ENCODE peak calls at places on chromosomes 12 and 14, in nine cellular contexts. One of them, this sample, is unnamed.

GRCh38 chr12:6201199-6201608 is 1.0 kb downstream of the CD9 start:
- DNase-seq in activated gamma-delta T cell treated with Interleukin-2 at 50 U/mL for 16 hours: no peak
- DNase-seq in stimulated activated naive CD8-positive, alpha-beta T cell treated with anti-CD3 and anti-CD28 coated beads, Interleukin-15, amount 100 ng/mL, for 72 hours: peak; percentile 17
- DNase-seq in retina: no peak
- DNase-seq in H4: no peak
- DNase-seq in nephron progenitor cell: no peak
- DNase-seq in EH: no peak
- DNase-seq in A549: peak; percentile 67
- DNase-seq in T follicular helper cell: no peak
- DNase-seq in this sample: peak; percentile 74

GRCh38 chr12:2791086-2791485 is 3.7 kb upstream of the FKBP4 start:
- DNase-seq in retina: no peak
- DNase-seq in stimulated activated naive CD8-positive, alpha-beta T cell treated with anti-CD3 and anti-CD28 coated beads, Interleukin-15, amount 100 ng/mL, for 72 hours: no peak
- DNase-seq in activated gamma-delta T cell treated with Interleukin-2 at 50 U/mL for 16 hours: no peak
- DNase-seq in T follicular helper cell: no peak
- DNase-seq in H4: no peak
- DNase-seq in EH: no peak
- DNase-seq in A549: no peak
- DNase-seq in nephron progenitor cell: peak; percentile 53
- DNase-seq in this sample: no peak

GRCh38 chr14:96265387-96265786 is 9.4 kb downstream of the BDKRB1 start:
- DNase-seq in EH: no peak
- DNase-seq in activated gamma-delta T cell treated with Interleukin-2 at 50 U/mL for 16 hours: no peak
- DNase-seq in T follicular helper cell: no peak
- DNase-seq in stimulated activated naive CD8-positive, alpha-beta T cell treated with anti-CD3 and anti-CD28 coated beads, Interleukin-15, amount 100 ng/mL, for 72 hours: no peak
- DNase-seq in A549: no peak
- DNase-seq in nephron progenitor cell: no peak
- DNase-seq in H4: no peak
- DNase-seq in retina: no peak
- DNase-seq in this sample: no peak

GRCh38 chr12:60863421-60863820 is 1267.6 kb downstream of the SLC16A7 start:
- DNase-seq in H4: no peak
- DNase-seq in stimulated activated naive CD8-positive, alpha-beta T cell treated with anti-CD3 and anti-CD28 coated beads, Interleukin-15, amount 100 ng/mL, for 72 hours: no peak
- DNase-seq in nephron progenitor cell: no peak
- DNase-seq in A549: no peak
- DNase-seq in T follicular helper cell: no peak
- DNase-seq in retina: no peak
- DNase-seq in EH: no peak
- DNase-seq in activated gamma-delta T cell treated with Interleukin-2 at 50 U/mL for 16 hours: no peak
- DNase-seq in this sample: no peak

GRCh38 chr12:117671734-117672133 is 297.1 kb downstream of the KSR2 start:
- DNase-seq in nephron progenitor cell: peak; percentile 72
- DNase-seq in activated gamma-delta T cell treated with Interleukin-2 at 50 U/mL for 16 hours: no peak
- DNase-seq in stimulated activated naive CD8-positive, alpha-beta T cell treated with anti-CD3 and anti-CD28 coated beads, Interleukin-15, amount 100 ng/mL, for 72 hours: no peak
- DNase-seq in EH: peak; percentile 36
- DNase-seq in T follicular helper cell: no peak
- DNase-seq in retina: no peak
- DNase-seq in H4: no peak
- DNase-seq in A549: peak; percentile 73
- DNase-seq in this sample: peak; percentile 27

GRCh38 chr12:11902525-11902875 is 168.2 kb upstream of the BCL2L14 start:
- DNase-seq in nephron progenitor cell: no peak
- DNase-seq in T follicular helper cell: no peak
- DNase-seq in activated gamma-delta T cell treated with Interleukin-2 at 50 U/mL for 16 hours: no peak
- DNase-seq in A549: no peak
- DNase-seq in stimulated activated naive CD8-positive, alpha-beta T cell treated with anti-CD3 and anti-CD28 coated beads, Interleukin-15, amount 100 ng/mL, for 72 hours: no peak
- DNase-seq in EH: no peak
- DNase-seq in retina: no peak
- DNase-seq in H4: no peak
- DNase-seq in this sample: no peak

GRCh38 chr14:21063479-21063878 is 5.9 kb downstream of the RNASE8 start:
- DNase-seq in stimulated activated naive CD8-positive, alpha-beta T cell treated with anti-CD3 and anti-CD28 coated beads, Interleukin-15, amount 100 ng/mL, for 72 hours: no peak
- DNase-seq in T follicular helper cell: no peak
- DNase-seq in retina: no peak
- DNase-seq in EH: peak; percentile 91
- DNase-seq in H4: peak; percentile 39
- DNase-seq in activated gamma-delta T cell treated with Interleukin-2 at 50 U/mL for 16 hours: no peak
- DNase-seq in A549: no peak
- DNase-seq in nephron progenitor cell: no peak
- DNase-seq in this sample: no peak

GRCh38 chr12:13173012-13173441 is 23.5 kb upstream of the EMP1 start:
- DNase-seq in T follicular helper cell: no peak
- DNase-seq in A549: no peak
- DNase-seq in nephron progenitor cell: no peak
- DNase-seq in retina: no peak
- DNase-seq in H4: no peak
- DNase-seq in EH: peak; percentile 83
- DNase-seq in stimulated activated naive CD8-positive, alpha-beta T cell treated with anti-CD3 and anti-CD28 coated beads, Interleukin-15, amount 100 ng/mL, for 72 hours: no peak
- DNase-seq in activated gamma-delta T cell treated with Interleukin-2 at 50 U/mL for 16 hours: no peak
- DNase-seq in this sample: no peak

GRCh38 chr14:89139404-89140247 is 277.4 kb downstream of the FOXN3 start:
- DNase-seq in A549: no peak
- DNase-seq in activated gamma-delta T cell treated with Interleukin-2 at 50 U/mL for 16 hours: no peak
- DNase-seq in H4: no peak
- DNase-seq in stimulated activated naive CD8-positive, alpha-beta T cell treated with anti-CD3 and anti-CD28 coated beads, Interleukin-15, amount 100 ng/mL, for 72 hours: no peak
- DNase-seq in T follicular helper cell: no peak
- DNase-seq in EH: no peak
- DNase-seq in retina: no peak
- DNase-seq in nephron progenitor cell: no peak
- DNase-seq in this sample: no peak

GRCh38 chr14:95547626-95548327 is 12.9 kb downstream of the GLRX5 start:
- DNase-seq in retina: no peak
- DNase-seq in A549: no peak
- DNase-seq in nephron progenitor cell: no peak
- DNase-seq in stimulated activated naive CD8-positive, alpha-beta T cell treated with anti-CD3 and anti-CD28 coated beads, Interleukin-15, amount 100 ng/mL, for 72 hours: no peak
- DNase-seq in activated gamma-delta T cell treated with Interleukin-2 at 50 U/mL for 16 hours: no peak
- DNase-seq in H4: no peak
- DNase-seq in EH: peak; percentile 75
- DNase-seq in T follicular helper cell: no peak
- DNase-seq in this sample: no peak

GRCh38 chr14:55889124-55889523 is 229.1 kb upstream of the PELI2 start:
- DNase-seq in retina: no peak
- DNase-seq in nephron progenitor cell: no peak
- DNase-seq in stimulated activated naive CD8-positive, alpha-beta T cell treated with anti-CD3 and anti-CD28 coated beads, Interleukin-15, amount 100 ng/mL, for 72 hours: no peak
- DNase-seq in T follicular helper cell: no peak
- DNase-seq in EH: no peak
- DNase-seq in H4: no peak
- DNase-seq in A549: peak; percentile 72
- DNase-seq in activated gamma-delta T cell treated with Interleukin-2 at 50 U/mL for 16 hours: no peak
- DNase-seq in this sample: peak; percentile 91

GRCh38 chr12:49912846-49913245 is 9.1 kb upstream of the FAIM2 start:
- DNase-seq in T follicular helper cell: no peak
- DNase-seq in stimulated activated naive CD8-positive, alpha-beta T cell treated with anti-CD3 and anti-CD28 coated beads, Interleukin-15, amount 100 ng/mL, for 72 hours: no peak
- DNase-seq in A549: no peak
- DNase-seq in retina: no peak
- DNase-seq in activated gamma-delta T cell treated with Interleukin-2 at 50 U/mL for 16 hours: no peak
- DNase-seq in nephron progenitor cell: no peak
- DNase-seq in H4: no peak
- DNase-seq in EH: no peak
- DNase-seq in this sample: no peak

GRCh38 chr12:125015680-125016310 is 22.4 kb downstream of the BRI3BP start:
- DNase-seq in nephron progenitor cell: no peak
- DNase-seq in EH: no peak
- DNase-seq in T follicular helper cell: no peak
- DNase-seq in retina: no peak
- DNase-seq in A549: no peak
- DNase-seq in H4: no peak
- DNase-seq in activated gamma-delta T cell treated with Interleukin-2 at 50 U/mL for 16 hours: no peak
- DNase-seq in stimulated activated naive CD8-positive, alpha-beta T cell treated with anti-CD3 and anti-CD28 coated beads, Interleukin-15, amount 100 ng/mL, for 72 hours: no peak
- DNase-seq in this sample: no peak

GRCh38 chr12:11863478-11863906 is 207.2 kb upstream of the BCL2L14 start:
- DNase-seq in retina: no peak
- DNase-seq in A549: no peak
- DNase-seq in EH: no peak
- DNase-seq in activated gamma-delta T cell treated with Interleukin-2 at 50 U/mL for 16 hours: no peak
- DNase-seq in nephron progenitor cell: no peak
- DNase-seq in H4: no peak
- DNase-seq in T follicular helper cell: no peak
- DNase-seq in stimulated activated naive CD8-positive, alpha-beta T cell treated with anti-CD3 and anti-CD28 coated beads, Interleukin-15, amount 100 ng/mL, for 72 hours: no peak
- DNase-seq in this sample: no peak

GRCh38 chr12:89880695-89881350 is 172.2 kb upstream of the ATP2B1 start:
- DNase-seq in A549: no peak
- DNase-seq in stimulated activated naive CD8-positive, alpha-beta T cell treated with anti-CD3 and anti-CD28 coated beads, Interleukin-15, amount 100 ng/mL, for 72 hours: peak; percentile 74
- DNase-seq in EH: no peak
- DNase-seq in activated gamma-delta T cell treated with Interleukin-2 at 50 U/mL for 16 hours: peak; percentile 54
- DNase-seq in nephron progenitor cell: no peak
- DNase-seq in T follicular helper cell: peak; percentile 23
- DNase-seq in retina: no peak
- DNase-seq in H4: peak; percentile 42
- DNase-seq in this sample: no peak

GRCh38 chr12:538731-539539 is 79.2 kb downstream of the B4GALNT3 start:
- DNase-seq in EH: peak; percentile 72
- DNase-seq in retina: no peak
- DNase-seq in activated gamma-delta T cell treated with Interleukin-2 at 50 U/mL for 16 hours: peak; percentile 54
- DNase-seq in stimulated activated naive CD8-positive, alpha-beta T cell treated with anti-CD3 and anti-CD28 coated beads, Interleukin-15, amount 100 ng/mL, for 72 hours: no peak
- DNase-seq in H4: peak; percentile 94
- DNase-seq in T follicular helper cell: peak; percentile 41
- DNase-seq in A549: peak; percentile 55
- DNase-seq in nephron progenitor cell: no peak
- DNase-seq in this sample: peak; percentile 35

GRCh38 chr12:60666895-60667294 is 1071.1 kb downstream of the SLC16A7 start:
- DNase-seq in activated gamma-delta T cell treated with Interleukin-2 at 50 U/mL for 16 hours: no peak
- DNase-seq in retina: no peak
- DNase-seq in stimulated activated naive CD8-positive, alpha-beta T cell treated with anti-CD3 and anti-CD28 coated beads, Interleukin-15, amount 100 ng/mL, for 72 hours: no peak
- DNase-seq in T follicular helper cell: no peak
- DNase-seq in nephron progenitor cell: no peak
- DNase-seq in A549: no peak
- DNase-seq in EH: no peak
- DNase-seq in H4: no peak
- DNase-seq in this sample: no peak

GRCh38 chr12:5505116-5505515 is 73.2 kb downstream of the NTF3 start:
- DNase-seq in nephron progenitor cell: no peak
- DNase-seq in A549: no peak
- DNase-seq in H4: no peak
- DNase-seq in stimulated activated naive CD8-positive, alpha-beta T cell treated with anti-CD3 and anti-CD28 coated beads, Interleukin-15, amount 100 ng/mL, for 72 hours: no peak
- DNase-seq in retina: no peak
- DNase-seq in activated gamma-delta T cell treated with Interleukin-2 at 50 U/mL for 16 hours: no peak
- DNase-seq in EH: no peak
- DNase-seq in T follicular helper cell: no peak
- DNase-seq in this sample: no peak

GRCh38 chr12:6181583-6182278 is 18.5 kb upstream of the CD9 start:
- DNase-seq in retina: peak; percentile 28
- DNase-seq in A549: no peak
- DNase-seq in activated gamma-delta T cell treated with Interleukin-2 at 50 U/mL for 16 hours: no peak
- DNase-seq in T follicular helper cell: no peak
- DNase-seq in stimulated activated naive CD8-positive, alpha-beta T cell treated with anti-CD3 and anti-CD28 coated beads, Interleukin-15, amount 100 ng/mL, for 72 hours: no peak
- DNase-seq in EH: no peak
- DNase-seq in H4: no peak
- DNase-seq in nephron progenitor cell: no peak
- DNase-seq in this sample: no peak

GRCh38 chr14:24052656-24053547 is 1.1 kb downstream of the CARMIL3 start:
- DNase-seq in activated gamma-delta T cell treated with Interleukin-2 at 50 U/mL for 16 hours: peak; percentile 39
- DNase-seq in H4: no peak
- DNase-seq in A549: no peak
- DNase-seq in T follicular helper cell: no peak
- DNase-seq in EH: no peak
- DNase-seq in nephron progenitor cell: no peak
- DNase-seq in retina: no peak
- DNase-seq in stimulated activated naive CD8-positive, alpha-beta T cell treated with anti-CD3 and anti-CD28 coated beads, Interleukin-15, amount 100 ng/mL, for 72 hours: peak; percentile 67
- DNase-seq in this sample: no peak

GRCh38 chr12:12689672-12690287 is 6.2 kb downstream of the GPR19 start:
- DNase-seq in activated gamma-delta T cell treated with Interleukin-2 at 50 U/mL for 16 hours: no peak
- DNase-seq in T follicular helper cell: no peak
- DNase-seq in retina: no peak
- DNase-seq in stimulated activated naive CD8-positive, alpha-beta T cell treated with anti-CD3 and anti-CD28 coated beads, Interleukin-15, amount 100 ng/mL, for 72 hours: no peak
- DNase-seq in EH: peak; percentile 32
- DNase-seq in H4: no peak
- DNase-seq in nephron progenitor cell: no peak
- DNase-seq in A549: no peak
- DNase-seq in this sample: no peak

GRCh38 chr14:61517861-61518802 is 177.2 kb upstream of the HIF1A start:
- DNase-seq in stimulated activated naive CD8-positive, alpha-beta T cell treated with anti-CD3 and anti-CD28 coated beads, Interleukin-15, amount 100 ng/mL, for 72 hours: peak; percentile 48
- DNase-seq in T follicular helper cell: no peak
- DNase-seq in activated gamma-delta T cell treated with Interleukin-2 at 50 U/mL for 16 hours: no peak
- DNase-seq in A549: no peak
- DNase-seq in EH: no peak
- DNase-seq in H4: no peak
- DNase-seq in nephron progenitor cell: no peak
- DNase-seq in retina: no peak
- DNase-seq in this sample: peak; percentile 60

GRCh38 chr12:958449-959123 is 9.1 kb upstream of the RAD52 start:
- DNase-seq in stimulated activated naive CD8-positive, alpha-beta T cell treated with anti-CD3 and anti-CD28 coated beads, Interleukin-15, amount 100 ng/mL, for 72 hours: no peak
- DNase-seq in A549: no peak
- DNase-seq in activated gamma-delta T cell treated with Interleukin-2 at 50 U/mL for 16 hours: no peak
- DNase-seq in T follicular helper cell: no peak
- DNase-seq in H4: no peak
- DNase-seq in nephron progenitor cell: no peak
- DNase-seq in EH: no peak
- DNase-seq in retina: no peak
- DNase-seq in this sample: no peak

GRCh38 chr14:61342486-61342885 is 21.1 kb downstream of the PRKCH start:
- DNase-seq in A549: no peak
- DNase-seq in nephron progenitor cell: no peak
- DNase-seq in activated gamma-delta T cell treated with Interleukin-2 at 50 U/mL for 16 hours: peak; percentile 83
- DNase-seq in H4: no peak
- DNase-seq in retina: no peak
- DNase-seq in stimulated activated naive CD8-positive, alpha-beta T cell treated with anti-CD3 and anti-CD28 coated beads, Interleukin-15, amount 100 ng/mL, for 72 hours: peak; percentile 88
- DNase-seq in EH: no peak
- DNase-seq in T follicular helper cell: peak; percentile 78
- DNase-seq in this sample: no peak

GRCh38 chr14:84750763-84751554 is 779.0 kb upstream of the FLRT2 start:
- DNase-seq in stimulated activated naive CD8-positive, alpha-beta T cell treated with anti-CD3 and anti-CD28 coated beads, Interleukin-15, amount 100 ng/mL, for 72 hours: no peak
- DNase-seq in activated gamma-delta T cell treated with Interleukin-2 at 50 U/mL for 16 hours: no peak
- DNase-seq in H4: no peak
- DNase-seq in retina: no peak
- DNase-seq in nephron progenitor cell: no peak
- DNase-seq in EH: peak; percentile 4
- DNase-seq in A549: no peak
- DNase-seq in T follicular helper cell: no peak
- DNase-seq in this sample: no peak

GRCh38 chr12:79255326-79255725 is 390.8 kb downstream of the SYT1 start:
- DNase-seq in stimulated activated naive CD8-positive, alpha-beta T cell treated with anti-CD3 and anti-CD28 coated beads, Interleukin-15, amount 100 ng/mL, for 72 hours: no peak
- DNase-seq in H4: no peak
- DNase-seq in retina: no peak
- DNase-seq in EH: peak; percentile 13
- DNase-seq in A549: no peak
- DNase-seq in nephron progenitor cell: no peak
- DNase-seq in T follicular helper cell: no peak
- DNase-seq in activated gamma-delta T cell treated with Interleukin-2 at 50 U/mL for 16 hours: no peak
- DNase-seq in this sample: no peak

GRCh38 chr12:99549651-99550050 is 97.9 kb upstream of the GARIN6 start:
- DNase-seq in nephron progenitor cell: no peak
- DNase-seq in activated gamma-delta T cell treated with Interleukin-2 at 50 U/mL for 16 hours: no peak
- DNase-seq in EH: no peak
- DNase-seq in retina: no peak
- DNase-seq in stimulated activated naive CD8-positive, alpha-beta T cell treated with anti-CD3 and anti-CD28 coated beads, Interleukin-15, amount 100 ng/mL, for 72 hours: no peak
- DNase-seq in T follicular helper cell: no peak
- DNase-seq in A549: no peak
- DNase-seq in H4: no peak
- DNase-seq in this sample: no peak

GRCh38 chr12:71854594-71854993 is 15.0 kb downstream of the TBC1D15 start:
- DNase-seq in H4: no peak
- DNase-seq in nephron progenitor cell: no peak
- DNase-seq in retina: no peak
- DNase-seq in T follicular helper cell: no peak
- DNase-seq in activated gamma-delta T cell treated with Interleukin-2 at 50 U/mL for 16 hours: no peak
- DNase-seq in A549: no peak
- DNase-seq in EH: no peak
- DNase-seq in stimulated activated naive CD8-positive, alpha-beta T cell treated with anti-CD3 and anti-CD28 coated beads, Interleukin-15, amount 100 ng/mL, for 72 hours: no peak
- DNase-seq in this sample: no peak

GRCh38 chr14:92397140-92397815 is 74.3 kb downstream of the SLC24A4 start:
- DNase-seq in A549: peak; percentile 28
- DNase-seq in H4: peak; percentile 39
- DNase-seq in nephron progenitor cell: no peak
- DNase-seq in T follicular helper cell: no peak
- DNase-seq in EH: peak; percentile 77
- DNase-seq in stimulated activated naive CD8-positive, alpha-beta T cell treated with anti-CD3 and anti-CD28 coated beads, Interleukin-15, amount 100 ng/mL, for 72 hours: no peak
- DNase-seq in retina: no peak
- DNase-seq in activated gamma-delta T cell treated with Interleukin-2 at 50 U/mL for 16 hours: no peak
- DNase-seq in this sample: no peak

GRCh38 chr12:4447151-4447550 is 1.5 kb upstream of the FGF6 start:
- DNase-seq in retina: no peak
- DNase-seq in A549: no peak
- DNase-seq in EH: no peak
- DNase-seq in nephron progenitor cell: no peak
- DNase-seq in T follicular helper cell: no peak
- DNase-seq in H4: no peak
- DNase-seq in stimulated activated naive CD8-positive, alpha-beta T cell treated with anti-CD3 and anti-CD28 coated beads, Interleukin-15, amount 100 ng/mL, for 72 hours: no peak
- DNase-seq in activated gamma-delta T cell treated with Interleukin-2 at 50 U/mL for 16 hours: no peak
- DNase-seq in this sample: no peak

GRCh38 chr12:121011820-121012219 is 4.5 kb downstream of the C12orf43 start:
- DNase-seq in activated gamma-delta T cell treated with Interleukin-2 at 50 U/mL for 16 hours: no peak
- DNase-seq in H4: no peak
- DNase-seq in stimulated activated naive CD8-positive, alpha-beta T cell treated with anti-CD3 and anti-CD28 coated beads, Interleukin-15, amount 100 ng/mL, for 72 hours: no peak
- DNase-seq in EH: no peak
- DNase-seq in T follicular helper cell: no peak
- DNase-seq in nephron progenitor cell: no peak
- DNase-seq in A549: no peak
- DNase-seq in retina: no peak
- DNase-seq in this sample: no peak